ENCODE peak calls at places on chromosomes 6 and 20, in five cellular contexts. A is GM23338, O is MM.1S, R is PC-3, U is HCT116. P is an unnamed sample.

GRCh38 chr20:62602550-62602949 is 39.8 kb upstream of the SLCO4A1 start:
- DNase-seq in R (peak; percentile 78), O (no peak), A (no peak), U (no peak), P (no peak)

GRCh38 chr6:99590728-99591672 is 15.6 kb upstream of the PRDM13 start:
- DNase-seq in R (no peak), U (no peak), O (no peak), A (peak; percentile 72), P (peak; percentile 20)

GRCh38 chr6:67640462-67640861 is 994.6 kb upstream of the ADGRB3 start:
- DNase-seq in A (no peak), R (no peak), U (no peak), O (no peak), P (no peak)

GRCh38 chr20:63118786-63119450 is 97.0 kb downstream of the YTHDF1 start:
- DNase-seq in U (no peak), O (no peak), A (no peak), R (no peak), P (no peak)

GRCh38 chr6:136415351-136416005 is 125.8 kb upstream of the BCLAF1 start:
- DNase-seq in O (no peak), U (no peak), A (no peak), R (no peak), P (no peak)

GRCh38 chr6:27752038-27752885 is 159.9 kb downstream of the OR2B2 start:
- DNase-seq in U (peak; percentile 81), A (peak; percentile 86), R (peak; percentile 95), O (peak; percentile 84), P (peak; percentile 88)

GRCh38 chr20:59772931-59773913 is 160.2 kb downstream of the SYCP2 start:
- DNase-seq in R (peak; percentile 52), O (no peak), U (no peak), A (no peak), P (no peak)

GRCh38 chr20:11976966-11977365 is 59.3 kb downstream of the BTBD3 start:
- DNase-seq in A (no peak), U (no peak), O (no peak), R (peak; percentile 20), P (peak; percentile 10)

GRCh38 chr6:53896237-53896636 is 101.4 kb downstream of the LRRC1 start:
- DNase-seq in A (peak; percentile 24), O (no peak), R (no peak), U (no peak), P (no peak)

GRCh38 chr20:56964886-56965285 is 301.6 kb downstream of the BMP7 start:
- DNase-seq in U (no peak), A (no peak), O (peak; percentile 62), R (peak; percentile 54), P (no peak)

GRCh38 chr20:56967916-56968315 is 298.5 kb downstream of the BMP7 start:
- DNase-seq in R (no peak), U (no peak), O (no peak), A (no peak), P (no peak)

DNA sequence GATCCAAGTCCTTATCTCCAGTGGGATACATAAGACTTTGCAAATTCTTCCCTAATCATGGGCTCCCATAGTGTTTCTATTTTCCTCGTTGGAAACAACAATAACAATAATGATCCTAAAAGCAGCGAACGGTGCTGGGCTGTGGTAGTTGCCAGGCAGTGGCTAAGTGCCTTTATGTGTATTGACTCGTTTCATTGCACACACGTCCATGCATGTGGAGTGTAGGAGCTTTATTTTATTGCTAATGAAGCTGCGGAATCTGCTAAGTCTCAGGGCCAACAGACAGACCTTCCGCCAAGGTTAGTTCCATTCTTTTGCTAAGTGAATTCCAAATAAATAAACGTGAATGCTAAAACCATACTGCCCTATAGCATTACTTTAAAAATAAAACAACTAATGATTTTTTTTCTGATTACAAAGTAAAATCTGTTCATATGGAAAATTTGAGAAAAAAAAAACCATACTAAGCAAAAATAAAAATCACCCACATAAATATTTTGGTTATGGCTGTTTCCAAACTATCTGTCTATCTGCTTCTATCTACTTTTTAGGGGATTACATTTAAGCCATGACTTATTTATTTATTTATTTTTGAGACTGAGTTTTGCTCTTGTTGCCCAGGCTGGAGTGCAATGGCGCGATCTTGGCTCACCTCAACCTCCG is 297.9 kb downstream of the BMP7 start:
- DNase-seq in A (no peak), R (no peak), O (no peak), U (no peak), P (no peak)
- TF ChIP-seq EZH2 in A (no peak), R (no peak), O (no peak), U (no peak), P (no peak)

DNA sequence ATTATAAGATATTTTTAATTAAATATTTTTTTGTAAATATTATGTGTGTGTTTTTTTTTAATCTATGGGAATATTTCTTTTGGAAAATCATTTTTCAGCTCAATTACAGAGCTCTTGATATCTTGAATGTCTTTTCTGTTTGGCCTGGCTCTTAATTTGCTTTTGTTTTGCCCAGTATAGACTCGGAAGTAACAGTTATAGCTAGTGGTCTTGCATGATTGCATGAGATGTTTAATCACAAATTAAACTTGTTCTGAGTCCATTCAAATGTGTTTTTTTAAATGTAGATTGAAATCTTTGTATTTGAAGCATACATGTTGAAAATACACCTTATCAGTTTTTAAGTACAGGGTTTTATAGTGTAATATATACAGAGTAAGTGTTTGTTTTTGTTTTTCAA is 2.6 kb downstream of the ID4 start:
- DNase-seq in A (no peak), R (no peak), O (no peak), U (no peak), P (no peak)
- TF ChIP-seq EZH2phosphoT487 in A (no peak), R (no peak), O (no peak), U (no peak), P (no peak)

GRCh38 chr6:12083763-12084162 is 71.7 kb downstream of the HIVEP1 start:
- DNase-seq in U (no peak), R (no peak), O (no peak), A (no peak), P (no peak)

GRCh38 chr6:12084681-12085080 is 72.6 kb downstream of the HIVEP1 start:
- DNase-seq in U (no peak), A (no peak), O (no peak), R (no peak), P (no peak)

GRCh38 chr6:12081776-12082175 is 69.7 kb downstream of the HIVEP1 start:
- DNase-seq in U (no peak), A (peak; percentile 6), R (no peak), O (no peak), P (no peak)

GRCh38 chr6:12078014-12078413 is 65.9 kb downstream of the HIVEP1 start:
- DNase-seq in A (no peak), R (no peak), U (no peak), O (no peak), P (no peak)

GRCh38 chr6:12082368-12082767 is 70.3 kb downstream of the HIVEP1 start:
- DNase-seq in U (no peak), O (no peak), R (no peak), A (no peak), P (no peak)
- H3K79me2 ChIP-seq in U (no peaks in the 10 kb centered on the region), O (peaks cover 79% of the 10 kb centered on the region), R (no peaks in the 10 kb centered on the region), A (peaks cover 82% of the 10 kb centered on the region), P (peaks cover 90% of the 10 kb centered on the region)

GRCh38 chr6:40754481-40755045 is 167.4 kb upstream of the LRFN2 start:
- DNase-seq in O (no peak), U (no peak), R (no peak), A (peak; percentile 53), P (no peak)
- TF ChIP-seq EZH2 in O (no peak), U (no peak), R (no peak), A (no peak), P (no peak)